ENCODE peak calls at places on chromosomes 1 and 21, in eight cellular contexts. Y is heart right ventricle; R is cardiac muscle cell; A is mesenchymal stem cell; H is CD8-positive, alpha-beta T cell; T is heart left ventricle; C is colonic mucosa; L is fibroblast of lung. P is an unnamed sample.

GRCh38 chr1:18890704-18891103 is 11.7 kb downstream of the ALDH4A1 start:
- DNase-seq in Y (no peak), R (no peak), A (no peak), H (no peak), T (peak; percentile 23), C (no peak), L (peak; percentile 62), P (no peak)

GRCh38 chr1:39545531-39545930 is 31.1 kb downstream of the PABPC4 start:
- DNase-seq in Y (no peak), R (no peak), A (no peak), H (no peak), T (no peak), C (no peak), L (no peak), P (no peak)

GRCh38 chr1:209387271-209387968 is 196.1 kb upstream of the CAMK1G start:
- DNase-seq in Y (no peak), R (no peak), A (no peak), H (no peak), T (no peak), C (no peak), L (no peak), P (peak; percentile 95)

GRCh38 chr1:43711524-43712386 is 4.4 kb downstream of the ST3GAL3 start:
- DNase-seq in Y (no peak), R (no peak), A (peak; percentile 81), H (no peak), T (no peak), C (no peak), L (peak; percentile 85), P (peak; percentile 94)

GRCh38 chr1:84724128-84724860 is 34.0 kb upstream of the SSX2IP start:
- DNase-seq in Y (no peak), R (no peak), A (no peak), H (peak; percentile 10), T (no peak), C (no peak), L (no peak), P (no peak)

GRCh38 chr1:174040387-174040786 is 18.2 kb upstream of the RC3H1 start:
- DNase-seq in Y (no peak), R (no peak), A (peak; percentile 49), H (no peak), T (no peak), C (no peak), L (peak; percentile 85), P (peak; percentile 96)

GRCh38 chr1:197441990-197442389 is 173.9 kb downstream of the CRB1 start:
- DNase-seq in Y (peak; percentile 56), R (peak; percentile 28), A (peak; percentile 31), H (no peak), T (peak; percentile 57), C (no peak), L (peak; percentile 96), P (peak; percentile 51)

GRCh38 chr1:158037008-158037875 is 43.8 kb downstream of the KIRREL1 start:
- DNase-seq in Y (no peak), R (no peak), A (no peak), H (no peak), T (no peak), C (no peak), L (no peak), P (peak; percentile 23)

GRCh38 chr1:93814795-93815737 is 63.9 kb downstream of the DNTTIP2 start:
- DNase-seq in Y (no peak), R (no peak), A (peak; percentile 33), H (no peak), T (no peak), C (no peak), L (peak; percentile 81), P (no peak)

GRCh38 chr1:89518116-89518780 is 6.4 kb upstream of the LRRC8B start:
- DNase-seq in Y (no peak), R (peak; percentile 22), A (peak; percentile 24), H (no peak), T (no peak), C (no peak), L (peak; percentile 8), P (no peak)

GRCh38 chr1:118494998-118495397 is 310.0 kb upstream of the SPAG17 start:
- DNase-seq in Y (no peak), R (no peak), A (no peak), H (no peak), T (no peak), C (no peak), L (no peak), P (no peak)

GRCh38 chr21:29332461-29333354 is 34.0 kb downstream of the BACH1 start:
- DNase-seq in Y (no peak), R (no peak), A (peak; percentile 83), H (no peak), T (no peak), C (no peak), L (peak; percentile 83), P (peak; percentile 58)

GRCh38 chr1:52825868-52826267 is 16.7 kb upstream of the ZYG11A start:
- DNase-seq in Y (no peak), R (no peak), A (peak; percentile 32), H (no peak), T (no peak), C (no peak), L (no peak), P (peak; percentile 34)

GRCh38 chr1:100661176-100661575 is 58.4 kb upstream of the VCAM1 start:
- DNase-seq in Y (no peak), R (no peak), A (no peak), H (no peak), T (no peak), C (no peak), L (no peak), P (no peak)

GRCh38 chr1:109765483-109765815 is 1.7 kb upstream of the EPS8L3 start:
- DNase-seq in Y (peak; percentile 3), R (no peak), A (no peak), H (no peak), T (no peak), C (peak; percentile 20), L (no peak), P (no peak)

GRCh38 chr21:29082416-29082815 is 9.0 kb upstream of the CCT8 start:
- DNase-seq in Y (no peak), R (no peak), A (no peak), H (no peak), T (no peak), C (peak; percentile 23), L (no peak), P (no peak)

GRCh38 chr1:229272164-229273158 is 1.6 kb downstream of the RAB4A start:
- DNase-seq in Y (no peak), R (no peak), A (no peak), H (no peak), T (no peak), C (peak; percentile 35), L (no peak), P (peak; percentile 33)

GRCh38 chr1:180178511-180179161 is 24.0 kb downstream of the QSOX1 start:
- DNase-seq in Y (peak; percentile 72), R (peak; percentile 69), A (peak; percentile 62), H (peak; percentile 42), T (peak; percentile 79), C (peak; percentile 74), L (no peak), P (peak; percentile 30)

GRCh38 chr1:165915480-165916395 is 88.3 kb downstream of the UCK2 start:
- DNase-seq in Y (no peak), R (no peak), A (no peak), H (no peak), T (no peak), C (no peak), L (no peak), P (no peak)

GRCh38 chr1:204466416-204467405 is 27.9 kb downstream of the PIK3C2B start:
- DNase-seq in Y (peak; percentile 48), R (peak; percentile 64), A (no peak), H (no peak), T (no peak), C (no peak), L (no peak), P (no peak)
- H3K27me3 ChIP-seq in Y (no peaks in the 10 kb centered on the region), R (no peaks in the 10 kb centered on the region), A (peaks cover 31% of the 10 kb centered on the region), H (no peaks in the 10 kb centered on the region), T (no peaks in the 10 kb centered on the region), C (no peaks in the 10 kb centered on the region), L (peaks cover 18% of the 10 kb centered on the region), P (no peaks in the 10 kb centered on the region)

GRCh38 chr1:219927956-219928790 is at the start of gene SLC30A10:
- DNase-seq in Y (peak; percentile 19), R (peak; percentile 51), A (peak; percentile 18), H (no peak), T (peak; percentile 64), C (peak; percentile 60), L (peak; percentile 37), P (no peak)

GRCh38 chr1:219928791-219929118 is 398 bp upstream of the SLC30A10 start:
- DNase-seq in Y (no peak), R (no peak), A (no peak), H (no peak), T (no peak), C (no peak), L (no peak), P (no peak)

GRCh38 chr1:219926363-219926998 is 1.9 kb downstream of the SLC30A10 start:
- DNase-seq in Y (no peak), R (no peak), A (no peak), H (no peak), T (no peak), C (no peak), L (no peak), P (peak; percentile 62)

GRCh38 chr1:219924348-219924747 is 4.0 kb downstream of the SLC30A10 start:
- DNase-seq in Y (no peak), R (no peak), A (no peak), H (no peak), T (no peak), C (peak; percentile 45), L (no peak), P (no peak)

GRCh38 chr1:219927298-219927955 is 930 bp downstream of the SLC30A10 start:
- DNase-seq in Y (no peak), R (no peak), A (no peak), H (no peak), T (no peak), C (no peak), L (no peak), P (no peak)
- H3K4me3 ChIP-seq in Y (peak overlapping the region; percentile 38), R (peak overlapping the region; percentile 36), A (peak overlapping the region; percentile 71), H (no peak overlapping the region), T (peak overlapping the region; percentile 55), C (peak overlapping the region; percentile 35), L (no peak overlapping the region), P (no peak overlapping the region)

DNA sequence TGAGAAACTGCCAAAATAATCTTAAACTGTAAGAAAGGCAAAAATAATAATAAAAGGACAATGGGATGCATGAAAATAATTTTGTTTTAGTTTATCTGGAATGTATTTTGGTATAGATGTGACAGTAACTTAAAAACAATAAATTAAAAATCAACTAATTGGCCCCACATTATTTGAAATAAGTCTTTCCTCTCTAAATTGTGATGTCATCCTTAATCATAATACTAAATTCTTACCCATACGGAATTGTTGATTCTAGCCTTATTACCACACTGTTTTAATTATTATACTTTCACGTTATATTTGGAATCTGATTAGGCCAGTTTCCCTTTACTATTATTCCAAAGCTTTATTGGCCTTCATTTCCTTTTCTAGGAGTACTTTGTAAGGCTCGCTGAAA is 7.7 kb downstream of the DESI2 start:
- DNase-seq in Y (no peak), R (no peak), A (no peak), H (no peak), T (no peak), C (no peak), L (no peak), P (no peak)
- H3K27me3 ChIP-seq in Y (no peaks in the 10 kb centered on the region), R (no peaks in the 10 kb centered on the region), A (no peaks in the 10 kb centered on the region), H (no peaks in the 10 kb centered on the region), T (no peaks in the 10 kb centered on the region), C (no peaks in the 10 kb centered on the region), L (no peaks in the 10 kb centered on the region), P (no peaks in the 10 kb centered on the region)

DNA sequence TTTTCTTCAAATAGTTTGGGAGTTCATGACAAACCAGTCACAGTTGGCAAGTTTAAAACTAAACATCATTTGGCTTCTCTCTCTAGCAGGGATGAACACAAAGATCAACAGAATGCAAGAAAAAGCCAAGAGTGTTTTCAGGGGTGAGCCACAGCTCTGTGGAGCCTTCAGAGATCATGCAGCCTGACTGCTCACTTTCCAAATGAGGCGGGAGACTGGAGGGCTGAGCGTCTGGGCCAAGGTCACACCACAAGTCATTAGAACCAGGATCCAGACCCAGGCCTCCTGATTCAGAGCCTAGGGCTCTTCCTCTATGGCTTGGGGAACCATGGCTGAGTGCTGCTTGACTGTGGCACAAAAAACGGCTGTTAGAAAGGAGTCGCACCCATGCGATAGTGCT is 2.7 kb downstream of the DPT start:
- DNase-seq in Y (no peak), R (no peak), A (no peak), H (no peak), T (no peak), C (no peak), L (peak; percentile 10), P (no peak)
- H3K4me3 ChIP-seq in Y (no peak overlapping the region), R (no peak overlapping the region), A (peak overlapping the region; percentile 30), H (no peak overlapping the region), T (peak overlapping the region; percentile 62), C (no peak overlapping the region), L (no peak overlapping the region), P (no peak overlapping the region)

P was measured in bronchial epithelial cell.